ENCODE peak calls at places on chromosomes 5 and 9, in four cellular contexts. K, Z, T and I are unnamed samples.

GRCh38 chr9:69985971-69986370 is 57.7 kb upstream of the MAMDC2 start:
- DNase-seq in K (no peak), Z (no peak), T (no peak), I (no peak)

GRCh38 chr9:98429613-98430012 is 174.2 kb upstream of the TBC1D2 start:
- DNase-seq in K (no peak), Z (no peak), T (no peak), I (no peak)

GRCh38 chr5:76521240-76521758 is 101.9 kb downstream of the F2RL2 start:
- DNase-seq in K (no peak), Z (no peak), T (no peak), I (no peak)

GRCh38 chr9:673264-673965 is 168.1 kb upstream of the DMRT1 start:
- DNase-seq in K (no peak), Z (no peak), T (no peak), I (peak; percentile 37)

GRCh38 chr5:162591724-162592123 is 524.2 kb downstream of the GABRG2 start:
- DNase-seq in K (no peak), Z (no peak), T (no peak), I (no peak)

GRCh38 chr9:123928471-123929176 is 1.3 kb downstream of the DENND1A start:
- DNase-seq in K (no peak), Z (peak; percentile 13), T (no peak), I (no peak)

GRCh38 chr5:124704594-124705284 is 41.7 kb downstream of the ZNF608 start:
- DNase-seq in K (no peak), Z (no peak), T (no peak), I (no peak)

GRCh38 chr9:83219154-83219923 is 156.4 kb upstream of the RASEF start:
- DNase-seq in K (no peak), Z (peak; percentile 87), T (peak; percentile 27), I (peak; percentile 78)

GRCh38 chr9:124495105-124496074 is 11.8 kb downstream of the NR5A1 start:
- DNase-seq in K (peak; percentile 15), Z (no peak), T (no peak), I (peak; percentile 46)

GRCh38 chr5:14678773-14679334 is 14.3 kb downstream of the OTULIN start:
- DNase-seq in K (no peak), Z (no peak), T (no peak), I (no peak)

GRCh38 chr5:96565843-96566242 is 96.3 kb upstream of the CAST start:
- DNase-seq in K (no peak), Z (no peak), T (no peak), I (no peak)

GRCh38 chr9:110815361-110815760 is 146.8 kb downstream of the MUSK start:
- DNase-seq in K (no peak), Z (no peak), T (no peak), I (no peak)

GRCh38 chr5:6673031-6673430 is 39.8 kb downstream of the SRD5A1 start:
- DNase-seq in K (no peak), Z (no peak), T (no peak), I (no peak)

GRCh38 chr9:91913986-91914385 is 36.0 kb downstream of the ROR2 start:
- DNase-seq in K (no peak), Z (no peak), T (no peak), I (no peak)

GRCh38 chr5:337565-338130 is 16.1 kb downstream of the AHRR start:
- DNase-seq in K (no peak), Z (no peak), T (no peak), I (no peak)

GRCh38 chr5:335740-336038 is 14.2 kb downstream of the AHRR start:
- DNase-seq in K (no peak), Z (no peak), T (no peak), I (no peak)

GRCh38 chr5:333945-334344 is 12.4 kb downstream of the AHRR start:
- DNase-seq in K (no peak), Z (no peak), T (no peak), I (no peak)

GRCh38 chr5:332843-333242 is 11.3 kb downstream of the AHRR start:
- DNase-seq in K (no peak), Z (no peak), T (no peak), I (no peak)

DNA sequence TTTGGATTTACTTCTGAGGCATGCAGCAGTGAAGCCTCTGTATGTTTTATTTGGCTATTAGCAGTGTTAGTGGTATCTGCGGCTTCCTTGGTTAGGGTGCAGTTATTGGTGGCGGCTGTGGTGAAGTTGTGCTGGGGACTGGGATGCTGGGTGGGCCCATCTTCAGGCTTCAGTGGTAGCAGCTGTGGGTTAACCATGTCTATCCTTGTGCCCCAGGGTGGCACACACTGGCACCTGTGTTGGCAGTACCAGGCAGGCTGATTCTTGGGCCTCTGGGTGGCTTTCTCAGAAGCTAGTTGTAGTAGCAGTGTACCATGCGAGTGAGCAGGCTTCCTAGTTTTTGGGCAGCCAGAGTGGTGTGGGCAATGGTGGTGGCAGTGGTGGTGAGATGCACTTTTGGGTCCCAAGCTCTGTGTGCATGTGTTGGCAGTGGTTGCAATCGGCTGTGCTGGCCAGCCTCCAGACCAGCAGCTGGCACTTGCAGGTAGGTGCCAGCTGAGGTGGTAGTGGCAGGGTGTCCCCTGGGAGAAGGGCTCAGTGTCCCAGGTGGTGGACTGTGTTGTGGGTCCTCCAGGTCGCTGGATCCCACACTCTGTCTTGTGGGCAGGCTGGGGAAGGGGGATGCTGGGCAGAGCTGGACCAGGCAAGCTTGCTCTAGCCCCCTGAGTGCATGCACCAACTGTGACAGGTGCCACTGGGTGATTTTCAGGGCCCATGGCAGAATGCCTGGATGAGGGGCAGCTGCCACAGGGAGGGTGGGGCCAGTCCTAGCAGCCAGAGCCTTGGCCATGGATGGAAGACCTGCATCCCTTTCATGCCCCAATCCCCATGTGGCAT is 13.6 kb downstream of the AHRR start:
- DNase-seq in K (no peak), Z (no peak), T (no peak), I (no peak)
- H3K4me1 ChIP-seq in K (no peaks in the 10 kb centered on the region), Z (no peaks in the 10 kb centered on the region), T (no peaks in the 10 kb centered on the region), I (no peaks in the 10 kb centered on the region)

GRCh38 chr5:132293992-132294727 is at the start of gene SLC22A4:
- DNase-seq in K (peak; percentile 64), Z (peak; percentile 94), T (peak; percentile 77), I (peak; percentile 95)
- H3K27ac ChIP-seq in K (peak within 1 kb of the TSS; percentile 67), Z (peak within 1 kb of the TSS; percentile 98), T (peak within 1 kb of the TSS; percentile 75), I (peak within 1 kb of the TSS; percentile 92)

GRCh38 chr5:67346611-67347010 is 150.0 kb upstream of the CD180 start:
- DNase-seq in K (no peak), Z (no peak), T (no peak), I (no peak)

GRCh38 chr5:67350600-67351315 is 154.2 kb upstream of the CD180 start:
- DNase-seq in K (peak; percentile 26), Z (no peak), T (no peak), I (no peak)

GRCh38 chr5:67347821-67348220 is 151.2 kb upstream of the CD180 start:
- DNase-seq in K (no peak), Z (no peak), T (no peak), I (no peak)

GRCh38 chr5:67353500-67353931 is 156.9 kb upstream of the CD180 start:
- DNase-seq in K (no peak), Z (no peak), T (no peak), I (no peak)

DNA sequence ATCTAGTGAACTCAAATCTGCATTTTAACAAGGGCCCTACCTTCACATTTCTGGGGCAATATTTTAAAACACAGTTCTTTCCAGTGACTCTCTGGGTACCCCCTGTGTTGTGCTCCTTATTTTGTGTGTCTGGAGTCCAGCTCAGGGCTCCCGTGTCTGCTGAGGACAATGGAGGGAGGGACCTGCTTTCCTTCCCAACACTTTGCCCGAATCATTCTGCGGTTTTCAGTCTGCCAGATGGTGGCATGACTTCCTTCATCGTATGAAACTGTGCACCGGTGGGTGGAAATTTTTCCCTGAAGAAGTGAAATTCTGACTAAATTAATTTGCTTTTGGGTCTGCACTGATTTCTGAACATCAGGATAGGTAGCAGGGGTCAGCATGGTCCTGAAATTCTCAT is 153.6 kb upstream of the CD180 start:
- DNase-seq in K (no peak), Z (no peak), T (no peak), I (no peak)
- H3K4me3 ChIP-seq in K (peak overlapping the region; percentile 56), Z (no peak overlapping the region), T (no peak overlapping the region), I (no peak overlapping the region)

DNA sequence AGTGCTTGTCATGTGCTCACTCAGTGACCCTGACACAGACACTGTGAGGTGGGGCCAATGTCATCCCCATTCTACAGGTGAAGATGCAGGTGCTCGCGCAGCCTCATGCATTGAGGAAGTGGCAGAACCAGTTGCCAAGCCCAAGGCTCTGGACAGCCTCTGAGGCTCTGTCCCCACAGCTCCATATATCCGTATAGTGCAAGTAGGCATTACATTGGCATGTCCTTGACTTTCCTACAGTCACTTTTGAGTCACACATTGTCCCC is 58.8 kb upstream of the ANGPTL2 start:
- DNase-seq in K (no peak), Z (no peak), T (no peak), I (no peak)
- H3K4me1 ChIP-seq in K (no peaks in the 10 kb centered on the region), Z (peaks cover 64% of the 10 kb centered on the region), T (no peaks in the 10 kb centered on the region), I (peaks cover 3% of the 10 kb centered on the region)

GRCh38 chr5:12623408-12623807 is 719.2 kb upstream of the CTNND2 start:
- DNase-seq in K (no peak), Z (no peak), T (no peak), I (no peak)
- H3K27ac ChIP-seq in K (no peak overlapping the region), Z (no peak overlapping the region), T (no peak overlapping the region), I (no peak overlapping the region)

DNA sequence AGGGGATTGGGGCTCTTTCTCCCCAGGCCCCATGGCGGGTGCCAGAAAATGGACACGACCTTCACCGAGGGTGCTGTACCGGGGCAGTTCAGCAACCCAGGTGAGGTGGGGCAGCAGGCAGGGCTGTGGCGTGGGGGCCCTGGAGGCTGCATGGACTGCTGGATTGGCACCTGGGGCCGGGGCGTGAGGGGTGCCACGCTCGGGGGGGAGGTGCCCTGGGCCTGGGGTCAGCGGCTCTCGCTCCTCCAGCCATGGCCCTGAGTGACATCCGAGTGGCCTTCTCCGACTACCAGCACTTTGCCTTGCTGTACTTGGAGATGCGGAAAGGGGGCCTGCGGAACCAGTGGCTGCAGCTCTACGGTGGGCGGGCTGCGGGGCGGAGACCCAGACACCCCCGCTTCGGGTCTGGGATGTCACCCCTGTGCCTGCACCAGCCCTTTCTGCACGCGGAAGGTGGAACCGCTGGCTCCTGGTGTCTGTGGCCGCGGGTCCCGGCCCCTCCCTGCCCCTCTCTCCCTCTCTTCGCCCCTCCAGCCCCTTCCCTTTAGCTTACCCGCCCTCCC is 1.8 kb downstream of the LCNL1 start:
- DNase-seq in K (no peak), Z (no peak), T (no peak), I (peak; percentile 59)
- H3K4me3 ChIP-seq in K (no peak overlapping the region), Z (no peak overlapping the region), T (no peak overlapping the region), I (no peak overlapping the region)

GRCh38 chr9:133344979-133345378 is 3.0 kb downstream of the MED22 start:
- DNase-seq in K (no peak), Z (no peak), T (no peak), I (peak; percentile 54)
- H3K4me1 ChIP-seq in K (peaks cover 38% of the 10 kb centered on the region), Z (peaks cover 33% of the 10 kb centered on the region), T (no peaks in the 10 kb centered on the region), I (peaks cover 11% of the 10 kb centered on the region)

GRCh38 chr9:121748080-121748479 is 96.6 kb downstream of the DAB2IP start:
- DNase-seq in K (peak; percentile 38), Z (no peak), T (no peak), I (peak; percentile 55)

GRCh38 chr9:121750259-121750714 is 98.9 kb downstream of the DAB2IP start:
- DNase-seq in K (no peak), Z (no peak), T (no peak), I (no peak)

GRCh38 chr9:121748727-121749546 is 97.5 kb downstream of the DAB2IP start:
- DNase-seq in K (no peak), Z (peak; percentile 75), T (no peak), I (peak; percentile 78)

GRCh38 chr9:121750715-121751623 is 99.5 kb downstream of the DAB2IP start:
- DNase-seq in K (no peak), Z (no peak), T (no peak), I (no peak)

GRCh38 chr9:121749614-121750013 is 98.2 kb downstream of the DAB2IP start:
- DNase-seq in K (no peak), Z (no peak), T (no peak), I (no peak)
- H3K27ac ChIP-seq in K (no peak overlapping the region), Z (peak overlapping the region; percentile 88), T (peak overlapping the region; percentile 72), I (peak overlapping the region; percentile 76)